ENCODE peak calls at places on chromosomes 3 and 15, in four cellular contexts. R is AG04450, S is fibroblast of lung, N is heart left ventricle. D is an unnamed sample.

GRCh38 chr3:197456271-197457091 is 99.3 kb downstream of the BDH1 start:
- DNase-seq in R (peak), N (peak), S (peak), D (peak)

GRCh38 chr3:34183114-34183513 is 384.7 kb downstream of the PDCD6IP start:
- DNase-seq in R (no peak), N (no peak), S (no peak), D (no peak)

GRCh38 chr15:74417230-74417629 is 16.5 kb downstream of the SEMA7A start:
- DNase-seq in N (no peak), R (no peak), S (peak), D (peak)

GRCh38 chr3:137970914-137971831 is 38.8 kb upstream of the CLDN18 start:
- DNase-seq in N (peak), R (peak), S (peak), D (peak)

GRCh38 chr15:69311319-69311721 is 12.6 kb downstream of the PAQR5 start:
- DNase-seq in S (peak), N (no peak), R (no peak), D (no peak)

GRCh38 chr15:65396283-65396964 is 18.6 kb upstream of the IGDCC3 start:
- DNase-seq in R (no peak), S (no peak), N (no peak), D (no peak)

GRCh38 chr3:117734431-117734830 is 1024.9 kb downstream of the TUSC7 start:
- DNase-seq in R (peak), N (no peak), S (peak), D (no peak)

GRCh38 chr3:39724233-39724846 is 85.1 kb upstream of the MYRIP start:
- DNase-seq in R (no peak), N (no peak), S (no peak), D (no peak)

GRCh38 chr3:138915503-138916498 is 31.1 kb downstream of the FOXL2 start:
- DNase-seq in R (peak), S (peak), N (peak), D (peak)

GRCh38 chr3:50587373-50587772 is 18.1 kb downstream of the HEMK1 start:
- DNase-seq in N (no peak), R (no peak), S (no peak), D (no peak)

GRCh38 chr15:97627634-97628033 is 332.9 kb upstream of the ARRDC4 start:
- DNase-seq in S (no peak), N (no peak), R (no peak), D (no peak)

GRCh38 chr3:154122096-154122911 is 1.1 kb downstream of the ARHGEF26 start:
- DNase-seq in S (no peak), R (no peak), N (peak), D (no peak)

GRCh38 chr3:125375950-125376679 is 990 bp upstream of the ZNF148 start:
- DNase-seq in S (peak), R (no peak), N (no peak), D (no peak)

GRCh38 chr3:125378762-125379161 is 3.6 kb upstream of the ZNF148 start:
- DNase-seq in S (no peak), R (no peak), N (no peak), D (no peak)

GRCh38 chr3:125379483-125379882 is 4.4 kb upstream of the ZNF148 start:
- DNase-seq in S (no peak), R (no peak), N (no peak), D (no peak)

GRCh38 chr3:125374501-125374995 is 577 bp downstream of the ZNF148 start:
- DNase-seq in N (peak), S (peak), R (no peak), D (no peak)

DNA sequence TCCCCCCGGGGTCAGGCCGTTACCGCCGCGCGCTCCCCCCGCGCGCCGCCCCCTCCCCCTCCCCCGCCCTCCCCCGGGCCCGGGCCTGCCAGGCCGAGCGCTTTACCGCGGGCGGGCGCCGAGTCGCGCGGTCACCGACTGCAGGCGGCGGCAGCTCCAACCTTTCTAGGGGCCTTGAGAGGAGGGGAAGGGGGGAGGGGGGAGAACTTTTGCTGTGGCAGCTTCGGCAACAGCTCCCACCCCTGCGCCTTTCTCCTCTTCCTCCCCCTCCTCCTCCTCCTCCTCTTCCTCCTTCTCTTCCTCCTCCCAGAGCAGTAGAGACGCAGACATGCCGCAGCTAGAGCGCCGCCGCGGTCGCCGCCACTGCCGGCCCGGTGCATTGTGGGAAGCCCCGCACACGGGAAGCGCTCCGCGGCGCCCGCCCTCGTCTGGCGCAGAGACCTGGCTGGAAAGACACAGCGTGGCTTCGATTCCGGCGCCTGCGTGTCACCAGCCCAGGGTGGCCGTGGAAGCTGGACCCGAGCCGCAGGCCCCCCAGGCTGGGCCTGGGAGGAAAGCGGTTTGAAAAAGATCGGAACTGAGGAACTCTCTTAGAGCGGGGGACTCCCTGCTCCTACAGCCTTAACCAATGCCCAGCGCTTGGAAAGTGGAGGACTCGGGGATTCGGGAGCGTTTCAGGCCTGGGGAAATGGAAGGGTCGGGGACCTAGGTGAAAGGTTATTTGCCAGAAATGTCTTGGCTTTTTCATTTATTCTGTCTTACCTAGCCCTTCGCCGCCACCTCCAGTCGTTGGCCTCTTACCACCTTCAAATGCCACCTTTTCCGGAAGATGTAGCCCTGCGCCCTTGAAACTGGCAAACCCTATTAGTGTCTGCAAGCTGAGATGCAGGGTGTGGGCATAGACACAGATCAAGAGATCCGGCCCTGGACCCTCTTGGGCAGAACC is at the start of gene ZNF148:
- DNase-seq in N (peak), R (peak), S (peak), D (peak)
- TF ChIP-seq CTCF in N (no peak), R (no peak), S (no peak), D (no peak)

DNA sequence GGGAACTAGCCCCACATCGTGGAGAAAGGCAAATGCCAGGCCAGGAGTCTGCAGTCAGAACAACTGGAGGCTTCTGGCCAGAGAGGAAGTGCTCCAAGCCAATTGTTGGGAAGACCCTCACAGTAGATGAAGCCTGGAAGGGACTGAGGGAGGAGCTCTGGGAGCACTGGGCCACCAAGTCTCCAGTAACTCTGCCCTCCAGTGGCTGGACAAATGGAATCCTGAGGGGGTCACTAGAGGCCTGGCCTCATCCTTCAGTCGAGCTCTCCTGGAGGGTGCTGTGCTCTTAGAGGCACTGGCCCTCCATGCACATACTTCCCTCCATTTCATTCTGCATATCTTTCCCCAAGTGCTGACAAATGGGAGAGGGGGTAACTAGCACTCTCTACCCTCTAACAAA is 103.0 kb downstream of the MYLK start:
- DNase-seq in R (no peak), N (no peak), S (no peak), D (no peak)
- TF ChIP-seq CTCF in R (no peak), N (no peak), S (no peak), D (peak)

GRCh38 chr3:64329037-64329436 is 103.8 kb upstream of the PRICKLE2 start:
- DNase-seq in N (no peak), R (no peak), S (no peak), D (no peak)
- TF ChIP-seq CTCF in N (no peak), R (no peak), S (no peak), D (no peak)

GRCh38 chr3:136498919-136499447 is 248.8 kb downstream of the PCCB start:
- DNase-seq in N (no peak), S (no peak), R (no peak), D (no peak)
- TF ChIP-seq CTCF in N (no peak), S (no peak), R (no peak), D (no peak)

GRCh38 chr3:127823590-127823857 is 1.2 kb upstream of the MGLL start:
- DNase-seq in S (no peak), N (no peak), R (no peak), D (no peak)

GRCh38 chr3:127824151-127824825 is 2.0 kb upstream of the MGLL start:
- DNase-seq in R (no peak), N (no peak), S (no peak), D (no peak)

GRCh38 chr3:127822836-127823589 is 698 bp upstream of the MGLL start:
- DNase-seq in R (no peak), N (peak), S (peak), D (no peak)

GRCh38 chr3:127827808-127828207 is 5.5 kb upstream of the MGLL start:
- DNase-seq in N (no peak), S (no peak), R (no peak), D (no peak)

GRCh38 chr3:127825764-127826163 is 3.4 kb upstream of the MGLL start:
- DNase-seq in N (no peak), R (no peak), S (no peak), D (no peak)
- TF ChIP-seq CTCF in N (no peak), R (peak), S (peak), D (no peak)

DNA sequence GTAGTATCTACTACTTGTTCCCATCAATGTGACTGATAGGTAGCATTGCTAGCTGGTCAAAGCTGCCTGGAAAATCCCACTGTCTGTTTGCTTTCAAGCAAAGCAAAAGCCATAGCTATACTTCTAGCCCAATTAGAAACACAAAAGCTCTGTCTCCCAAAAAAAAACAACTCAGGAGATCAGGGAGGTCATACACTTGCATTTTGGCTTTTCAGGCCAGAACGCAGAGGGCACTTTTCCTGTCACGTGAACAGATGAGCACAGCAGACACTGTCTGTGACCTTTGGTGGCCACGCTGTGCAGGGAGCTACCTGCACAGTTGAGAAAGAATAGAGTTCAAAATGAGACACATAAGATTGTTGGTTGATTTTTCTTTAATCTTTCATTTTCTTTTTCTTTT is 441.7 kb upstream of the PDZRN3 start:
- DNase-seq in R (no peak), N (no peak), S (no peak), D (no peak)
- TF ChIP-seq CTCF in R (no peak), N (no peak), S (no peak), D (no peak)

GRCh38 chr3:125075738-125076137 is 19.9 kb upstream of the HEG1 start:
- DNase-seq in R (no peak), S (no peak), N (no peak), D (no peak)
- TF ChIP-seq CTCF in R (peak), S (no peak), N (no peak), D (no peak)

GRCh38 chr3:47504113-47504512 is 9.4 kb downstream of the ELP6 start:
- DNase-seq in N (no peak), S (no peak), R (no peak), D (no peak)
- TF ChIP-seq CTCF in N (no peak), S (no peak), R (no peak), D (no peak)

DNA sequence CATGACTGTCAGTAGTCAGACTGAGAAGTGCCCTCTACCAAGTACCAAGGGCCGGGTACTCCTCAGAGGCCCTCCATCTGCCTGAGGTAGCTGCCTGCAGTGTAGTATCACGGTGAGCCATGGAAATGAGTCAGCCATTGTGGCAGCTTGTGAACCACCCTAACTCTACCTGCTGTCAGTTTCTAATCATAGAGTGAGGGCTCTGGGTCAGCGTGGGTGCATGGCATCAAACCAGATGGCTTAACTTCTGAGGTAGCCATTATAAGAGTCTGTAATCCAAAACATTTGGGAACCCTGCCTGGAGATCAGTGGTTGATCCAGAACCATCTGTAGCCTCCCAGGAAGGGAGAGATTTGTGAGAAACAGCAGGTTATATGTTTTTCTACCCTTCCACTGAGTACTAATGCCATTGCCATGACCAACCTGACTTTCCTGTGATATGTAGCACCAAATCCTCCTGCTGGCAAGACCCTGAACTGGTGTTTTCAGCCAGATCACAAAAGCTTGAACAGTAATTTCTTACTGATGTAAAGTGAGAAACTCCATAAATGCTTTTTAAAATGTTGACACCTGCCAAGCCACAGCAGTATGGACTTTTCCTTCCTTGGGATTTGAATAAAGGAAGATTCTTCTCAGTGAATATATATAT is 38.9 kb downstream of the ABHD2 start:
- DNase-seq in S (no peak), R (no peak), N (no peak), D (no peak)
- TF ChIP-seq CTCF in S (no peak), R (peak), N (no peak), D (no peak)

GRCh38 chr3:186815490-186815889 is 9.2 kb upstream of the RFC4 start:
- DNase-seq in N (no peak), R (no peak), S (peak), D (no peak)
- TF ChIP-seq CTCF in N (no peak), R (no peak), S (no peak), D (no peak)